ENCODE peak calls at places on chromosome 22, in four cellular contexts. S, H, R and A are unnamed samples. For H3K36me3, the result is how much of the 10 kb centered on the place peaks cover.

GRCh38 chr22:19022755-19023154 is 86.7 kb upstream of the PRODH start:
- DNase-seq in S (no peak), H (no peak), R (no peak), A (no peak)

GRCh38 chr22:48940988-48941902 is 886.4 kb downstream of the BRD1 start:
- DNase-seq in S (no peak), H (no peak), R (no peak), A (peak)

GRCh38 chr22:22208657-22209056 is 35.9 kb upstream of the VPREB1 start:
- DNase-seq in S (no peak), H (no peak), R (no peak), A (no peak)

GRCh38 chr22:39306456-39307361 is 12.7 kb downstream of the RPL3 start:
- DNase-seq in S (no peak), H (no peak), R (no peak), A (peak)

GRCh38 chr22:46614070-46614931 is 5.9 kb upstream of the GRAMD4 start:
- DNase-seq in S (no peak), H (no peak), R (no peak), A (no peak)

GRCh38 chr22:47107431-47107830 is 345.0 kb downstream of the TBC1D22A start:
- DNase-seq in S (no peak), H (no peak), R (no peak), A (no peak)

GRCh38 chr22:26606611-26607010 is 11.2 kb downstream of the CRYBB1 start:
- DNase-seq in S (no peak), H (no peak), R (no peak), A (no peak)

GRCh38 chr22:42613869-42614268 is 814 bp downstream of the POLDIP3 start:
- DNase-seq in S (no peak), H (no peak), R (no peak), A (no peak)

GRCh38 chr22:32444068-32444467 is 20.2 kb downstream of the BPIFC start:
- DNase-seq in S (no peak), H (no peak), R (no peak), A (no peak)

GRCh38 chr22:49305215-49305965 is 522.3 kb downstream of the BRD1 start:
- DNase-seq in S (peak), H (peak), R (peak), A (peak)

GRCh38 chr22:48369789-48370507 is 1457.7 kb downstream of the BRD1 start:
- DNase-seq in S (no peak), H (no peak), R (peak), A (peak)

GRCh38 chr22:38860291-38861169 is 11.5 kb downstream of the CBX6 start:
- DNase-seq in S (no peak), H (no peak), R (no peak), A (no peak)

GRCh38 chr22:42439021-42439420 is 6.8 kb upstream of the NFAM1 start:
- DNase-seq in S (no peak), H (no peak), R (no peak), A (no peak)

GRCh38 chr22:31327786-31328544 is 18.2 kb downstream of the PATZ1 start:
- DNase-seq in S (no peak), H (no peak), R (no peak), A (no peak)

GRCh38 chr22:40215266-40215665 is 37.5 kb downstream of the TNRC6B start:
- DNase-seq in S (peak), H (no peak), R (no peak), A (peak)

GRCh38 chr22:19114984-19115552 is 7.1 kb downstream of the DGCR2 start:
- DNase-seq in S (peak), H (no peak), R (no peak), A (no peak)

GRCh38 chr22:49930596-49931412 is 12.4 kb downstream of the CRELD2 start:
- DNase-seq in S (peak), H (no peak), R (no peak), A (peak)

GRCh38 chr22:46982635-46983034 is 220.2 kb downstream of the TBC1D22A start:
- DNase-seq in S (no peak), H (no peak), R (no peak), A (no peak)

GRCh38 chr22:48198489-48199459 is 1436.3 kb downstream of the TBC1D22A start:
- DNase-seq in S (no peak), H (no peak), R (no peak), A (no peak)

GRCh38 chr22:43174941-43175531 is 11.9 kb downstream of the TTLL12 start:
- DNase-seq in S (no peak), H (no peak), R (no peak), A (peak)

GRCh38 chr22:45576730-45577464 is 74.2 kb downstream of the FBLN1 start:
- DNase-seq in S (no peak), H (no peak), R (no peak), A (no peak)

GRCh38 chr22:39469681-39470461 is 13.1 kb downstream of the MGAT3 start:
- DNase-seq in S (no peak), H (no peak), R (no peak), A (no peak)

GRCh38 chr22:20036535-20037392 is 15.9 kb downstream of the TANGO2 start:
- DNase-seq in S (no peak), H (no peak), R (no peak), A (no peak)

GRCh38 chr22:48084749-48085090 is 1322.3 kb downstream of the TBC1D22A start:
- DNase-seq in S (no peak), H (no peak), R (no peak), A (no peak)

GRCh38 chr22:44191036-44191454 is 10.3 kb downstream of the PARVG start:
- DNase-seq in S (no peak), H (no peak), R (no peak), A (no peak)

GRCh38 chr22:33361581-33361980 is 303.4 kb upstream of the SYN3 start:
- DNase-seq in S (no peak), H (no peak), R (no peak), A (no peak)

GRCh38 chr22:33401291-33401690 is 343.1 kb upstream of the SYN3 start:
- DNase-seq in S (no peak), H (no peak), R (no peak), A (no peak)

GRCh38 chr22:19904174-19904856 is 37.3 kb upstream of the COMT start:
- DNase-seq in S (no peak), H (no peak), R (no peak), A (no peak)

GRCh38 chr22:43723816-43724215 is 88.3 kb downstream of the EFCAB6 start:
- DNase-seq in S (no peak), H (no peak), R (no peak), A (no peak)

GRCh38 chr22:43433904-43434600 is 22.2 kb downstream of the MPPED1 start:
- DNase-seq in S (no peak), H (no peak), R (peak), A (no peak)

DNA sequence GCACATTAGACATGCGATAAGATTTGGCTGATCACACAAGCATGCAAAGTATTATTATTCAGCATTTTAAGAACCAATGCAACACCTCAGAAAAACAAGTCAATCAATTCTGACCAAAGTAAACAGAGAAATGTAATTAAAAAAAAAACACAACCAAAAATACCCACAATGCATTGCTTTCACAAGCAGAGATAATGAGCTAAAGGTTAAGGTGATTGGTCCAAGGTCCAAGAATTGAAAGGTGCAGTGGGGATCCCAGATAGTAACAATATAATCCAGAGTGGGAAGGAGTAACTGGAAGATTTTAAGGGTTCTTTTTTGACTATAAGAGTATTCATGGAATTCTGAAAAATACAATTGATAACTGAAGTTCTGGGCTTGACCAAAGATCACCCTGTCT is 39.0 kb downstream of the APOL5 start:
- DNase-seq in S (no peak), H (no peak), R (no peak), A (no peak)
- H3K36me3 ChIP-seq in S (under half), H (under half), R (under half), A (under half)

DNA sequence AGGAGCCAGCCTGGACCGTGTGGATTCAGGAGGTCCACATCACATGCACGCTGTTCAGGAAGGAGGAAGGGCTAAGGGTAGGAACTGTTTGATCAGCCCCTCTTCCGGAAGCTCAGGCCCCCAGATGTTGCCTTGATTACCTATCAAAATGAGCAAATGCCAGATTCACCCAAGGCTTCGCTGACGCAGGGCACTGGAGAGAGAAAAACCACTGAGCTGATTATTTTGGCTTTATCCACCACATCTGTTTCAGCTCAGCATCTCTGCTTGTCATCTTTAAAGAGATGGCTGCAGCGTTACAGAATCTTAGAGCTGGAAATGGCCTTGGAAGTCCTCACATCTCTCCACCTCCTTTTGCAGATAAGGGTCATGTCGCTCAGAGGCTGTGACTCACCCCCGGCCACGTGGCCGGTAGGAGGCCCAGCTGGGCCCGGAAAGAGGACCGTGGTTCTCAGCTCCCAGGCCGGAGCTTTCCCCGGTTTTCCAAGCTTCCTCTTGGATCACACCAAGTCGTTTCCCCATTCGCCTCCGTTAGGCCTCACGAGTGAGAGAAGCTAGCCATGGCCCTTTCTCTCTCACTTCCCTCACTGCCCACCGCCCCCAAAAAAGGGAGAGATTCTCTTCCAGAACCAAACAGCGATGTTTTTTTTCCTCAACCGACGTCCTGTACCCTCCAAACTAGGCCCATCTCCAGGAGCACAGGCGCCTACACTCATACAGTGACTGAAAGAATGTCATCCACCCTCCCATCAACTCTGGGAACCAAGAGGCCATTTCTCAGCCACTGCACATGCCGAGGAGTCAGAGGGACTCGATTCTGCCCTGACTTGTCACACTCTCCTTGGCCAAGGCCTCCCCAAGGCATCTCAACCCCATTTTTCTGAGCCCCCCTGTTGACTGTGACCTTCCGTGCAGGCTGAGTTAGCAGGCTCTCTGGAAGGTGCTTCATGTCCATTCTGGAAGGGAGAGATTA is 37.6 kb downstream of the LIF start:
- DNase-seq in S (peak), H (peak), R (peak), A (peak)
- TF ChIP-seq POLR2A in S (peak), H (no peak), R (peak), A (no peak)

DNA sequence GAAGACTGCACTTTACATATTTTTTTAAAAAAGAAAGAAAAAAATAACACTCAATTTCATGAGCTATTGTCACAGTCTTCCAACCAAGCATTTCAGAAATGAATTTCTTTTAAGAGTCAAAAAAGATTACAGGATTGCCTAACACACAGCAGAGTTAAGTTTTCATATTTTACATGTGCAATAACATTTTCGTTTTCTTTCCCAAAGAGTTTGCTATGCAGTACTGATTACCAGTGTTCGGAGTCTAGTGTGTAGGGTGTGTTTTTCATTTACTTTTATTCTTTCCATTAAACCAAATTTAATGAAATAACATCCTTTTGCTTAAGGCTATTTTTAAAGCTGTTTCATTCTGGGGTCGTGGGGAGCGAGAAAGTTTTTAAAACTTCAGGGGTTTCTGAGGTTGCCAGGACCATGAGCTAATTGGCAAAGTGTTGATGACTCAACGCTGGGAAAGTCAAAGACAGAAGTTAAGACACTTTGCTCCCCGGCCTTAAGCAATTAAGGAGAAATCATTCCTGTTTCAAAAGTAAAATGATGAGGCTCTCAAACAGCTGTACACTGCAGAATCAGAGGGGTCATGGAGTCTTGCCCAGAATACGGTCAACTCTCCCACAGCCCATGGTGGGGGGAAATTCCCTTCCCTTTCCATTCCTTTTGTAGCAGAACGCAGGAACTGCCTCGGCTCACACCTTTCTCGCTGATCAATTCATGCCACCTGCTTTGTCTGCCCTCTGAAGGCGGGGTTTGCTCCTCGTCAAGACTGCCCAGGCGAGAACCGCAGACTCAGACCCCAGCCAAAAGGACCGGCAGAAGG is 53.0 kb downstream of the MN1 start:
- DNase-seq in S (no peak), H (peak), R (peak), A (no peak)
- H3K4me3 ChIP-seq in S (no peak), H (no peak), R (no peak), A (no peak)

DNA sequence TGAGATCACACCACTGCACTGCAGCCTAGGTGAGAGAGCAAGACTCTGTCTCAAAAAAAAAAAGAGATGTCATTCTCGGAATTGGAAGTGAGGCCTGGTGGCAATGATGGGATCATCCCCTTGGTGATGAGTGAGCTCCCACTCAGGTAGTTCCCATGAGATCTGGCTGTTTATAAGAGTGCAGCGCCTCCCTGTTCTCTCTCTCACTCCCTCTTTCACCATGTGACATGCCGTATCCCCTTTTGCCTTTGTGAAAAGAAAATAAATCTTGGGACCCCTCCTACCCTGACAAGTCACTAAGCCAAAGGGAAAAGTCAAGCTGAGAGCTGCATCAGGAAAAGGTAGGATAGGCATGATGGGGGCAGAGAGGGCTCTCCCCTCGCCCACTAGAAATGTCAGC is 28.7 kb downstream of the ZNF70 start:
- DNase-seq in S (no peak), H (no peak), R (no peak), A (no peak)
- H3K36me3 ChIP-seq in S (under half), H (under half), R (under half), A (under half)

GRCh38 chr22:24592846-24593809 is at the start of gene LRRC75B:
- DNase-seq in S (peak), H (peak), R (peak), A (peak)
- TF ChIP-seq POLR2A in S (peak), H (no peak), R (no peak), A (peak)

DNA sequence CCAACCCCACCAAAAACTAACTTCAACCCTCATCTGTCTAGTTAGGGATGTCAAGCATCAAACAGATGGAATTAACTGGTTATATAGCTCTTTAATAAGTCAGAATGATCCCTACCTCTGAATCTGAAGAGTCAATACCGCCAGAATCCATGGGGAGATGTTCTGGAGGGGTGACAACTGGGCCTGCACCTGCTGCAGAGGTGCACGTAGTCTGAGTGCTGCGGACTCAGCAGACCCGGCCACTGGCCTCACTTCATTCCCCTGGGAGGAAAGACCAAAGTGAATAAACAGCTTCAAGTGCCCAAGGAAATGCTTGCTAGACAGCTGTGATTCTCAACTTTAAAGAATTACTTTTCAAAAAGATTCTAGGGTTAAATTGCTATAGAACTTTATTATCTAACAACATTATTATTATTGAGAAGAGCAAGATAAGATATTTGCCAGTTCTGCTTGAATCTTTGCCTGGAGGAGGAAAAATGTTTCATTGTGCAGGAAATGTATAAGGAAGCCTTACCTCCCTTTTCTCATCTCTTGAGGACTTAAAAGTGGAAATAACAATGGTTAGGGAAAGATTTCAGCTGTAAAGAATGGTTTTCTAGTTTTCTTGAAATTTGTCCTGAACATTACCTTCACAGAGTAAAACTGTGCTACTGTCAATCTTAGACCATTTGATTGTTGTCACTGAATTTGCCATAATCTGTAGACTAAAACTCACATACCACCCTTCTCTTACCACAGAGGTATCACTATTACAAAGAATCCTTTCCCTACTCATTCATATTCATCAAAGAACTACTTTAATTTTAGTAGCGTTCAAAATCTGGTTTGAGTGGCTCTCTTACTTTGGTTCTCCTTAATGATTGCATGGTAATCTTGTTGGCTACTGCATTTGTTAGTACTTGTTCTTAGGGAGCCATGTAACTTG is 4.2 kb downstream of the XBP1 start:
- DNase-seq in S (no peak), H (no peak), R (no peak), A (no peak)
- H3K4me3 ChIP-seq in S (no peak), H (no peak), R (no peak), A (no peak)

DNA sequence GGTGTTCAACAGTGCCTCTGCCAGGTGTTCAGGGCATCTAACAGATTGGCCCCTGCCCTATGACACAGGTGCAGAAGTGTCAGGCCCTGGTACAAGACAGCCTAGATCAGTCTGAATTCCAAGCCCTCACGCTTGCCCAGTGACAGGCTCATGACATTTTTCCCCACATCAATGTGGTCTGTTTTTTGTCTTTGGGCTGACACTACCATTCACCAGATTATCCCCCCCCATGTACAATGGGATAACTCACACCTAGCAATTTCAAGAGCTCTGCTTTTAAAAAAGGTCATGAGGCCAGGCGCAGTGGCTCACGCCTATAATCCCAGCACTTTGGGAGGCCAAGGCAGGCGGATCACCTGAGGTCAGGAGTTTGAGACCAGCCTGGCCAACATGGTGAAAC is 155.5 kb upstream of the PITPNB start:
- DNase-seq in S (no peak), H (no peak), R (no peak), A (no peak)
- H3K36me3 ChIP-seq in S (under half), H (under half), R (under half), A (under half)

DNA sequence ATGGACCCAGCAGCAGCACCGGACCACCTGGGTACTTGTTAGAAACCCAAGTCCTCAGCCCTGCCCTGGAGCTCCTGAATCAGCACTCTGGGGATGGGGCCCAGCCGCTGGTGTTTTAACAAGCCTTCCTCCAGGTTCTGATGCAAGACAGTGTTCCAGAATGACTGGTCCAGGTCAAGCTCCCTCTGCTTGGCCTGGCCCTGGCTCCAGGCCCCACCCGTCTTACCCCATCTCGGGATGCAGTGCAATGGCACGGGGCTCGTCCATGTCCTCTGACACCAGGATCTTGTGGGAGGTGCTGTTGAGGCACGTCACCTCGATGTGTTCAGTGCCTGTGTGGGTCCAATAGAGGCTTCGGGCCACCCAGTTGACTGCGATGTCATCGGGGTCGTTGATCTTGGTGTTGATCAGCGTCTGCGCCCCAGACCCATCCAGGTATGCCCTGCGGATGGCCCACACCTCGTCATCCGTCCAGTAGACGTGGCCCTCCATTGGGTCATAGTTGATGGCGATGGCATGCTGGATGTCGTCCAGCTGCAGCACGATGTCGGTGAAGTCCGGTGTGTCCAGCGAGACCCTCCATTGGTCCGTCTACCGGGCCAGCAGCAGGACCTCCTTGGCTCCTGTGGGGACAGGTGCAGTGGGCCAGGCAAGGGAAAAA is 140.3 kb downstream of the CRYBB2 start:
- DNase-seq in S (no peak), H (peak), R (no peak), A (no peak)
- TF ChIP-seq POLR2A in S (no peak), H (no peak), R (no peak), A (no peak)